ENCODE peak calls at places on chromosomes 4 and X, in four cellular contexts. E, M, V and I are unnamed samples.

GRCh38 chrX:39716401-39716800 is 381.4 kb downstream of the BCOR start:
- DNase-seq in V (no peak), E (no peak), M (no peak), I (no peak)

GRCh38 chrX:51456246-51456645 is 40.1 kb downstream of the NUDT11 start:
- DNase-seq in E (no peak), V (no peak), M (no peak), I (no peak)

GRCh38 chr4:55080174-55080865 is 45.1 kb downstream of the KDR start:
- DNase-seq in E (no peak), M (no peak), V (no peak), I (no peak)

GRCh38 chrX:11899091-11899490 is 141.1 kb downstream of the MSL3 start:
- DNase-seq in V (no peak), E (no peak), M (no peak), I (no peak)

GRCh38 chr4:14301993-14302392 is 674.5 kb upstream of the BOD1L1 start:
- DNase-seq in E (no peak), V (no peak), M (no peak), I (no peak)

GRCh38 chr4:138672393-138672976 is 343.1 kb upstream of the NOCT start:
- DNase-seq in E (peak; percentile 19), V (no peak), M (no peak), I (no peak)

GRCh38 chrX:133375558-133376340 is 39.5 kb downstream of the GPC4 start:
- DNase-seq in V (no peak), E (no peak), M (no peak), I (peak; percentile 32)

GRCh38 chrX:132837126-132837525 is 121.3 kb downstream of the HS6ST2 start:
- DNase-seq in E (no peak), M (no peak), V (no peak), I (no peak)

GRCh38 chr4:16496501-16496900 is 270.2 kb upstream of the TAPT1 start:
- DNase-seq in E (no peak), V (no peak), M (no peak), I (no peak)

GRCh38 chr4:16516796-16517413 is 290.6 kb upstream of the TAPT1 start:
- DNase-seq in V (no peak), E (no peak), M (no peak), I (no peak)

GRCh38 chr4:107366900-107367299 is 330.8 kb upstream of the DKK2 start:
- DNase-seq in V (no peak), M (no peak), E (no peak), I (no peak)

GRCh38 chrX:97326456-97326855 is 442.7 kb downstream of the RPA4 start:
- DNase-seq in V (no peak), M (no peak), E (peak; percentile 73), I (no peak)

GRCh38 chrX:40083120-40083978 is 14.4 kb downstream of the BCOR start:
- DNase-seq in M (peak; percentile 60), V (no peak), E (no peak), I (no peak)

GRCh38 chr4:132097046-132097445 is 1052.0 kb upstream of the PCDH10 start:
- DNase-seq in V (no peak), M (no peak), E (no peak), I (no peak)

GRCh38 chrX:45781901-45782553 is 581.4 kb upstream of the DIPK2B start:
- DNase-seq in E (no peak), V (peak; percentile 15), M (no peak), I (peak; percentile 34)

GRCh38 chr4:67198757-67199156 is 346.5 kb downstream of the CENPC start:
- DNase-seq in V (no peak), M (peak; percentile 6), E (no peak), I (peak; percentile 42)

GRCh38 chr4:1233641-1234277 is 15.2 kb downstream of the CTBP1 start:
- DNase-seq in V (no peak), E (no peak), M (no peak), I (no peak)

GRCh38 chrX:31353095-31353494 is 281.3 kb upstream of the FTHL17 start:
- DNase-seq in V (no peak), E (no peak), M (no peak), I (no peak)
- TF ChIP-seq TARDBP in V (no peak), E (no peak), M (no peak), I (no peak)

DNA sequence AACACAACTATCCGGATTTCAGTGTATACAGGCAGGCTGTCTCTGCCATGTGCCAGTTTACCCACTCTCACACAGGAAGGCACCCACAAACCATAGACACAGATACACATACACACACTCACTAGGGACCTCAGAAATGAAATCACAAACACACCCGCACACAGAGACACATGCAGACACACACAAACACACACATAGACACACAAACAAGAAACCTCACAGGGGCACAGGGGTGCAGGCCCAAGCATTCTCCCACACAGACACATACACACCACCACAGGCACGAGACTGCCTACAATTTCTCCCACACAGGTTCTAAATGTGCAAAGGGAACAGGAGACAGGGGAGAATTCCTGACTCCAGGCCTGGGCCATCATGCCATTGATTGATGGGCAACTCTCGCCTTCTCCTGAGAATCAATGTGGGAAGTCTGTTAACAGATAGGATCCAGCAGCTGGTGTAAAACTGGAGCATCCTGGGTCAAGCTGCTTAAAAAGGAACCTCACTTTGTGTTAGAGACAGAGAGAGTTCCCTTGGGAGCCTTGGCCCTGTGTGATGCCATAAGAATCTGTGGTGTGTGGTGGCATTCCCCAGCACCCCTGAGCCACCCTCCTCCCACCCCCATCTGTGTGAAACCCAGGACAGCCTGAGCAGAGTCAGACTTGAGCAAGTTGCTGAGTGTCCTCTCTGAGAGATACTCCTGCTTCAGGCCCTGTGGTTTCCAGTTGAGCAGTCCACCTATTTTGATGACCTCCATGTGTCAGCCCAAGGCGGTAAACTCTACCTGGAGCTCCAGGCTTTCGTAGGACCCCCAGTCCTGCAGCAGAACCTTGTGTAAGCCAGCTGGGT is 33.9 kb downstream of the NBDY start:
- DNase-seq in E (no peak), M (no peak), V (no peak), I (no peak)
- TF ChIP-seq SP1 in E (no peak), M (no peak), V (no peak), I (no peak)

DNA sequence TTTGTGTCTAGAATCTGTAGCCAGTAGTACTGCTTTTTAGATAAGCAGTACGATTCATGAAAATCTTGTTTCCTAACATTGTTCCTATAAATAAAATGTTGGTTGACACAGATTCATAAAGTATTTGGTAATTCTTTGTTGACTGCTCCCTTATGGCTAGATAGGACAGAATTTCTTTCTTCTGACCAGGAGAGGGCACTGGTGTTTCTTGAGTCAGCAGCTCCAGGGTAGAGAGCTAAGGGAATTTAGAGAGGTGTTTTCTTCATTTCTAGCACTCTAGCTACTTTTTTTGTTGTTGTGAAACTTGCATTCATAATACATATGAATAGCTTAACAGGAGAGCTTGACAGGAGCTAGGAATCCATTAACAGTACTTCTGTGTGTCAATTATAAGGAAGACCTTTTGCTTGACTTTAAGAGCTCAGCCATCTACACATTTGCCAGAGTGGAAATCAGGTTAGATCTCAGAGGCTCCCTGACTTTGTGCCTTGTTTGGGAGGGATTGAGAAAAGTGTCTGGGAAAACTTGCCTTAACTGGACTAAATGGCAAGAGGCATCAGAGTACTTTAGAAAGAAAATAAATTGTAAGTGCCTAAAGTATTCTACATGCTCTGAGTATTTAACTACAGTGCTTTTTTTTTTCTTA is 756.1 kb downstream of the SH3BGRL start:
- DNase-seq in E (no peak), M (no peak), V (no peak), I (peak; percentile 17)
- TF ChIP-seq TARDBP in E (no peak), M (no peak), V (no peak), I (no peak)

GRCh38 chrX:23765449-23765848 is 17.5 kb upstream of the SAT1 start:
- DNase-seq in V (no peak), M (no peak), E (no peak), I (no peak)

GRCh38 chrX:23764183-23764582 is 18.8 kb upstream of the SAT1 start:
- DNase-seq in E (no peak), M (no peak), V (no peak), I (no peak)

GRCh38 chrX:23765868-23766267 is 17.1 kb upstream of the SAT1 start:
- DNase-seq in E (no peak), V (no peak), M (no peak), I (no peak)

GRCh38 chrX:23766650-23767551 is 16.1 kb upstream of the SAT1 start:
- DNase-seq in E (no peak), V (no peak), M (no peak), I (no peak)

DNA sequence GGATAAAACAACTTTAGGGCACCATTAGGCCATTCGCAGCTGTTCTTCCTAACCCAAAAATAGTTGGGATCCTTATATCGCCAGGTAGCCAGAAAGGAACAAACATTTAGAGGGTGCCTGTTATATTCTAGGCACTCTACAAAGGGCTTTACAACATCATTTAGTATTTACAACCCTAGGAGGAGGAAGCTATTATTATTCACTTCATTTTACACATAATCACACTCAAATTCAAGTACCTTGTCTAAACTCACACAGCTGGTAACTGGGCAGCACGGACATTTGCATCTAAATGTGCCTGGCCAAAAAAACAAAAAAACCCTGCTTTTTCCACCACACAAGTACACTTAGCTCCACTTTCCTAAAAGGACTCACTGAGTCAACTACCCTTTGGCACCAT is 18.4 kb upstream of the SAT1 start:
- DNase-seq in V (no peak), E (no peak), M (no peak), I (no peak)
- TF ChIP-seq SP1 in V (no peak), E (no peak), M (no peak), I (no peak)

DNA sequence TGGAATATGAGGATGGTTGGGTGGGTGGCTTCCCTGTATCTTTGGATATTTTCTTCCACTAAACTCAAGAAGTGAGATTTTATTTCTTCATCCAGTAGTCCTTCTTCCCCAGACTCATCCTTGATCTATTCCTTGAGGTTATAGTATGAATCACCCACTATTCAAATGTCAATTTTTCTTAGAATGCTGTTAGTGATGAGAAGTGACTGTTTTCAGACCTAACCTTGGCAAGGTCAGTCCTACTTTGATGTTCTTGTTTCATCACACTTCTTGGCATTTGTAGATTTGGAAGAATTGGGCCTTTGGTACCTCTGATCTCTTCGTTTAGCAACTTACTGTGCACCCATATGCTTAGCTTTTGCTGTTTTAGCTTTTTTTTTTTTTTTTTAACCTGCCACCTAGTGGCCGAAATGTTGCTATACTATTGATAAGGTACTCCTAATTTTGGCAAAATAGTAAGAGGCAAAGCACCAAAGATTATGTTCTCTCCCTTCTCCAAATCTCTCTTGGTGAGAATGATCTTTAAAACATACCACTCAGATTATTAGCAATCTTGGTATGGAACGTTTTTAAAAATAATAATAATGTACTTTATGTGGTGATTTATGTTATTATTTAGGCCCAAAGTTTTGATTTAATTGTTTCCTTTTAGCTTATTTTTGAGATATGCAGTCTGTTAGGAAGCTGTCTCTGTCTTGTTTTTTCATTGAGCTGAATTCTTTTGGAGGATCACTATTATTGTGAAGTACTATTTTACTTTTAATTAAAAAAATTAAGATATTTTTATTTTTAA is 16.5 kb downstream of the DCK start:
- DNase-seq in E (no peak), M (peak; percentile 46), V (peak; percentile 50), I (peak; percentile 34)
- TF ChIP-seq TARDBP in E (no peak), M (no peak), V (no peak), I (no peak)

GRCh38 chr4:73185903-73186302 is 72.7 kb downstream of the ANKRD17 start:
- DNase-seq in V (no peak), E (no peak), M (no peak), I (no peak)

GRCh38 chr4:73189274-73189810 is 69.3 kb downstream of the ANKRD17 start:
- DNase-seq in E (no peak), V (no peak), M (no peak), I (no peak)

GRCh38 chr4:73193155-73193554 is 65.4 kb downstream of the ANKRD17 start:
- DNase-seq in V (no peak), M (no peak), E (no peak), I (no peak)

GRCh38 chr4:73187325-73187724 is 71.3 kb downstream of the ANKRD17 start:
- DNase-seq in E (no peak), V (no peak), M (no peak), I (no peak)
- TF ChIP-seq SP1 in E (no peak), V (no peak), M (no peak), I (no peak)

GRCh38 chr4:122700178-122700725 is 32.3 kb upstream of the BBS12 start:
- DNase-seq in E (no peak), M (peak; percentile 57), V (peak; percentile 12), I (no peak)
- TF ChIP-seq TARDBP in E (no peak), M (no peak), V (no peak), I (no peak)